ENCODE peak calls at places on chromosomes 13 and 19, in five cellular contexts. P is left ventricle myocardium inferior, R is adrenal gland, M is colonic mucosa, V is osteoblast. B is an unnamed sample.

GRCh38 chr19:3645726-3646125 is 19.1 kb upstream of the CACTIN start:
- DNase-seq in P (no peak), R (no peak), M (no peak), V (no peak), B (no peak)

GRCh38 chr19:48741222-48741999 is 1.0 kb upstream of the RASIP1 start:
- DNase-seq in P (peak), R (peak), M (peak), V (peak), B (no peak)

GRCh38 chr19:54439174-54439851 is 9.7 kb upstream of the LENG8 start:
- DNase-seq in P (no peak), R (peak), M (no peak), V (peak), B (peak)

GRCh38 chr19:29478578-29479565 is 46.9 kb upstream of the VSTM2B start:
- DNase-seq in P (no peak), R (no peak), M (no peak), V (no peak), B (peak)

GRCh38 chr19:2337329-2337707 is 8.8 kb downstream of the SPPL2B start:
- DNase-seq in P (no peak), R (no peak), M (no peak), V (peak), B (peak)

GRCh38 chr19:12984683-12985048 is 10.6 kb upstream of the NFIX start:
- DNase-seq in P (no peak), R (no peak), M (no peak), V (peak), B (no peak)

GRCh38 chr19:38769635-38770211 is 3.6 kb downstream of the LGALS7 start:
- DNase-seq in P (peak), R (peak), M (peak), V (peak), B (peak)

GRCh38 chr13:98349731-98350305 is 172.7 kb upstream of the RNF113B start:
- DNase-seq in P (no peak), R (peak), M (no peak), V (no peak), B (peak)

GRCh38 chr13:65488606-65489005 is 1741.5 kb downstream of the PCDH9 start:
- DNase-seq in P (no peak), R (no peak), M (no peak), V (no peak), B (no peak)

GRCh38 chr19:43883864-43884263 is 51.2 kb downstream of the ZNF45 start:
- DNase-seq in P (no peak), R (no peak), M (no peak), V (no peak), B (no peak)

GRCh38 chr13:28566891-28567290 is 72.0 kb upstream of the FLT1 start:
- DNase-seq in P (no peak), R (no peak), M (no peak), V (no peak), B (no peak)

GRCh38 chr19:47312366-47313006 is 2.8 kb downstream of the C5AR1 start:
- DNase-seq in P (no peak), R (no peak), M (no peak), V (no peak), B (no peak)

GRCh38 chr19:54104998-54105715 is 2.5 kb downstream of the NDUFA3 start:
- DNase-seq in P (no peak), R (no peak), M (no peak), V (peak), B (no peak)

GRCh38 chr19:19258589-19259338 is 14.3 kb downstream of the TM6SF2 start:
- DNase-seq in P (no peak), R (no peak), M (no peak), V (peak), B (no peak)

GRCh38 chr19:5961969-5962945 is 15.7 kb downstream of the RANBP3 start:
- DNase-seq in P (peak), R (peak), M (peak), V (peak), B (peak)

GRCh38 chr13:106132216-106132615 is 403.2 kb downstream of the EFNB2 start:
- DNase-seq in P (no peak), R (no peak), M (no peak), V (no peak), B (no peak)

GRCh38 chr19:49338691-49339363 is 3.6 kb downstream of the CD37 start:
- DNase-seq in P (peak), R (peak), M (peak), V (peak), B (peak)

GRCh38 chr13:40508112-40508511 is 158.3 kb downstream of the FOXO1 start:
- DNase-seq in P (no peak), R (no peak), M (no peak), V (no peak), B (no peak)

GRCh38 chr13:54210397-54211050 is 1181.9 kb downstream of the OLFM4 start:
- DNase-seq in P (no peak), R (no peak), M (no peak), V (no peak), B (peak)

GRCh38 chr19:34430738-34431625 is 2.8 kb downstream of the UBA2 start:
- DNase-seq in P (no peak), R (no peak), M (no peak), V (peak), B (peak)

GRCh38 chr19:17244618-17245534 is 843 bp downstream of the NR2F6 start:
- DNase-seq in P (peak), R (no peak), M (peak), V (peak), B (peak)

GRCh38 chr19:17240855-17241399 is 4.8 kb downstream of the NR2F6 start:
- DNase-seq in P (no peak), R (no peak), M (no peak), V (peak), B (no peak)

GRCh38 chr19:17243854-17244617 is 1.7 kb downstream of the NR2F6 start:
- DNase-seq in P (peak), R (peak), M (peak), V (peak), B (peak)

GRCh38 chr19:17243340-17243853 is 2.3 kb downstream of the NR2F6 start:
- DNase-seq in P (no peak), R (no peak), M (peak), V (peak), B (no peak)

GRCh38 chr19:17242431-17243208 is 3.1 kb downstream of the NR2F6 start:
- DNase-seq in P (no peak), R (no peak), M (no peak), V (peak), B (no peak)
- H3K27ac ChIP-seq in P (peak), R (peak), M (peak), V (no peak), B (peak)

GRCh38 chr13:42039946-42040729 is 8.3 kb upstream of the DGKH start:
- DNase-seq in P (peak), R (peak), M (peak), V (peak), B (peak)
- TF ChIP-seq CTCF in P (no peak), R (no peak), M (no peak), V (no peak), B (no peak)

DNA sequence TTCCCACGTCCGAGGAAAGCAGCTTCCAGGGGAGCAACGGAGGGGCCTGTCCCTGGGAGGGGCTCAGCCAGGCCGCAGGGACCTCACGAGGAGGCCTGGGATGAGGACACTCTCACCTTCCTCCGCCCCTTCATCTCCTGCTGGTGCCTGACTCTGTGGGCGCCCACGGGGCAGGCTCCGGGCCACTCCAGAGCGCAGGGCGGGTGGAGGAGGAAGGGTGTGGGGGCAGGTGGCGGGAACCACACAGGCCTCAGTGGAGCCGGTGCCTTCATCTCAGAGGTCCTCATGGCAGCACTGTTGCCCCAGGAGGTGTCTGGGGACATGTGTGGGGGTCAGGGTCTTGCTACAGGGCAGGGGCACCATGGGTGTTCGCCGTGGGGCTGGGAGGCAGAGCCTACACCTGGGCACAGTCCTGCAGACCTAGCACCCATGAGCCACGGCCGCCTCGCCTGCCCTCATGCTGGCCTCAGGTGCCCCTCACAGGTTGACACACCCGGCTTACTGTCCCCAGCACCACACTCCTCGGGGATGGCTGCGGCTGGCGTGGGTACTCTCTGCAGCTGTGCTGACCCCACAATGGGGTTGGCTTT is 10.1 kb upstream of the TMEM255B start:
- DNase-seq in P (no peak), R (no peak), M (no peak), V (no peak), B (no peak)
- H3K27ac ChIP-seq in P (no peak), R (no peak), M (no peak), V (no peak), B (no peak)

GRCh38 chr19:8145969-8146368 is 3.4 kb downstream of the FBN3 start:
- DNase-seq in P (no peak), R (no peak), M (no peak), V (peak), B (no peak)
- TF ChIP-seq CTCF in P (no peak), R (no peak), M (no peak), V (no peak), B (no peak)

DNA sequence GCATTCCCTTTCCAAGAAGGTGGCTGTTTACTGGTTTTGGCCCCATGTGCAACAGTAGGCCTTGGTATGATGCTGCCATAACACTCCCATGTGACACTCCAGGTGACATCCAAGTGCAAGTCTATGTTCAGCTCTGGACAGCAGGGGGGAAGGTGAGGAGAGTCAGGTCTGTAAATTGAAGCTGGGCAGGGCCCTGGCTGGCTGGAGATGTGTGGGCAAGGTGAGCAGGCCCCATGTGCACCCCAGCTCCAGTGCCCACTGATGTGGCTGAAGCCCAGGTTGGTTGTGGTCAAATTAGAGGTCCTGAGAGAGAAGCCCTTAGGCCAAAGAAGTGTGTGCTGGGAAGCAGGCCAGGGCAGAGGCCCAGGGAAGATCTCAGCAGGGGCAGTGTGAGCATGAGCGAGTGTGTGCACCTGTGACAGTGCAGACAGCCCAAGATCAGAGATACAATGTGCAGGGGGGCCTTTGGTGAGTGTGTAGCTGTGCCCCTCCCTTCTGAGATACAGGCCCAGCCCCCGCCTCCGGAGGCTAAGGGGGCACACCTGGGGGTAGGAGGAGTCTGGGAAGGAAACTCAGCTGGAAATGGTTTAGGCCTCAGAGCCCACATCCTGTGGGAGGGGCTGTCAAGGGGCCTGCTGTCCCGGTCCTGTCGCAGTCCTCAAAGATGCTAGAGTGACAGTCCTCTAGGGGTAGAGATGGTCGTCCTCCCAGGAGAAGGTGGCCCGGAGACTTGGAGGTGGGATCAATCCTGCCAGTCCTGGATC is 18.6 kb downstream of the DEDD2 start:
- DNase-seq in P (no peak), R (no peak), M (peak), V (peak), B (no peak)
- H3K27ac ChIP-seq in P (peak), R (no peak), M (peak), V (no peak), B (no peak)